ENCODE peak calls at places on chromosomes 13 and 19, in seven cellular contexts. F, V, B, L, I, M and R are unnamed samples.

GRCh38 chr13:40315416-40316064 is 350.9 kb downstream of the FOXO1 start:
- DNase-seq in B (no peak), L (no peak), M (no peak), V (no peak), F (no peak), I (no peak), R (no peak)

GRCh38 chr19:5340637-5341447 is at the start of gene PTPRS:
- DNase-seq in F (peak; percentile 74), L (peak; percentile 61), V (no peak), I (peak; percentile 33), B (peak; percentile 99), M (peak; percentile 32), R (peak; percentile 82)

GRCh38 chr13:31213681-31214289 is 14.0 kb downstream of the B3GLCT start:
- DNase-seq in V (no peak), F (peak; percentile 20), I (no peak), B (no peak), L (no peak), M (no peak), R (no peak)

GRCh38 chr13:111659236-111659635 is 338.8 kb downstream of the TEX29 start:
- DNase-seq in B (no peak), V (no peak), F (no peak), I (no peak), L (no peak), M (no peak), R (no peak)

GRCh38 chr13:53783466-53783865 is 754.9 kb downstream of the OLFM4 start:
- DNase-seq in M (no peak), I (no peak), V (no peak), L (no peak), F (no peak), B (no peak), R (no peak)

GRCh38 chr13:32894589-32895001 is 121.6 kb upstream of the KL start:
- DNase-seq in I (no peak), M (no peak), B (no peak), F (peak; percentile 74), L (no peak), V (no peak), R (no peak)

GRCh38 chr13:50805805-50806204 is 37.7 kb downstream of the DLEU7 start:
- DNase-seq in L (peak; percentile 5), B (no peak), I (no peak), M (peak; percentile 8), F (peak; percentile 1), V (no peak), R (peak; percentile 11)

GRCh38 chr19:16535381-16535780 is 6.9 kb downstream of the CHERP start:
- DNase-seq in B (no peak), L (no peak), M (no peak), I (no peak), V (no peak), F (no peak), R (no peak)

DNA sequence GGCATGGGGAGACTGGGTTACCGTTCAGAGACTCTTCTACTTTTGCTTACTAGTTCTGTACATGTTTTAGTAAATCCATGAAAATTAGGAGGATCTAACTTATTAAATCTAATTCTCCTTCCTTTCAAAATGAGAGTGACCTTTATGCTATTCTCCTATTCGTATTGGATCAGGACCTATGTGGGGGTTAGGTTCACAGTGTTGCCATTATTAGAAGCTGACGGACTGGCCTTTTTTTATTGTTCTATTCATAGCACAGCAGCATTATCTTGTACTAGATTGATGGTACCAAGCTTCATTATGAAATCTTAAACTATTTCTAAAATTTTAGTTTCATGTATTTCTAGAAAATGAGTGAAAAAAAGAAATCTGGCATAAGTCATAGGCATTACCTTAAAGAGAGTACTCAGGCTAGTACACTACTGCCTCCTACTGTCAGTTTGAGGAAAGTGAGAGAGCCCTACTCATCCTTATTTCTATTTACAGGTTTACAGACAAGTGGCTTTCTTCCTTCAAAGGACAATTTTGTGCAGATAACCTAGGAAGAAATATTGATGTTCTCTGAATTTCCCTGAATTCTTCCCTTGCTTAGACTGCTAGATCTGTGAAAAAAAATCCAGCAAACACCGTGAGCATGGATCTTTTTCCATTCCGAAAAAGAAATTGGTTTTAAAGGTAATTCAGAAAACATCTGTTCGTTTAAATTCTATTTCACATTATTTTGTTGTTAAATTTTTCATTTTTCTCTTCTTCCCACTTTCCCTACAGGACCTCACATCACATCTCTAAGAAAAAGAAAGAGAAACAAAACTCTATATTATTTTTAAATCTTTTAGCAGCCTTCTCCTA is 485.5 kb downstream of the DIAPH3 start:
- DNase-seq in V (no peak), M (peak; percentile 29), B (peak; percentile 55), I (no peak), F (peak; percentile 72), L (peak; percentile 42), R (peak; percentile 41)
- TF ChIP-seq RAD21 in V (peak; percentile 85), M (peak; percentile 41), B (peak; percentile 95), I (peak; percentile 95), F (peak; percentile 89), L (peak; percentile 49), R (peak; percentile 52)

GRCh38 chr19:2392366-2392765 is 32.3 kb downstream of the TMPRSS9 start:
- DNase-seq in I (no peak), L (no peak), V (no peak), B (no peak), M (no peak), F (no peak), R (no peak)
- TF ChIP-seq RAD21 in I (no peak), L (no peak), V (no peak), B (no peak), M (no peak), F (no peak), R (no peak)

GRCh38 chr19:920051-920857 is 3.1 kb downstream of the KISS1R start:
- DNase-seq in I (no peak), F (no peak), V (no peak), M (no peak), L (no peak), B (no peak), R (no peak)
- TF ChIP-seq RAD21 in I (no peak), F (no peak), V (no peak), M (no peak), L (no peak), B (no peak), R (no peak)

GRCh38 chr19:408441-409005 is 424 bp downstream of the C2CD4C start:
- DNase-seq in V (no peak), B (peak; percentile 83), I (no peak), F (no peak), M (no peak), L (no peak), R (no peak)
- TF ChIP-seq RAD21 in V (no peak), B (no peak), I (no peak), F (no peak), M (no peak), L (no peak), R (no peak)